ENCODE peak calls at places on chromosomes 6 and 20, in nine cellular contexts. One of them, this sample, is unnamed.

GRCh38 chr20:36344517-36345132 is 38.5 kb downstream of the DLGAP4 start:
- DNase-seq in HL-60: peak; percentile 7
- DNase-seq in NAMALWA: peak; percentile 24
- DNase-seq in stimulated activated CD8-positive, alpha-beta memory T cell treated with anti-CD3 and anti-CD28 coated beads, Interleukin-4, amount 100 ng/mL, for 1 hour: no peak
- DNase-seq in iPS-NIHi11: peak; percentile 93
- DNase-seq in dorsolateral prefrontal cortex: no peak
- DNase-seq in aorta: no peak
- DNase-seq in left cardiac atrium: peak; percentile 33
- DNase-seq in neuronal stem cell: peak; percentile 81
- DNase-seq in this sample: peak; percentile 50

GRCh38 chr6:42720739-42721138 is 1.7 kb downstream of the PRPH2 start:
- DNase-seq in HL-60: no peak
- DNase-seq in NAMALWA: no peak
- DNase-seq in stimulated activated CD8-positive, alpha-beta memory T cell treated with anti-CD3 and anti-CD28 coated beads, Interleukin-4, amount 100 ng/mL, for 1 hour: no peak
- DNase-seq in iPS-NIHi11: no peak
- DNase-seq in dorsolateral prefrontal cortex: no peak
- DNase-seq in aorta: no peak
- DNase-seq in left cardiac atrium: no peak
- DNase-seq in neuronal stem cell: no peak
- DNase-seq in this sample: no peak

GRCh38 chr6:20447581-20448132 is 46.0 kb downstream of the E2F3 start:
- DNase-seq in HL-60: no peak
- DNase-seq in NAMALWA: no peak
- DNase-seq in stimulated activated CD8-positive, alpha-beta memory T cell treated with anti-CD3 and anti-CD28 coated beads, Interleukin-4, amount 100 ng/mL, for 1 hour: no peak
- DNase-seq in iPS-NIHi11: no peak
- DNase-seq in dorsolateral prefrontal cortex: no peak
- DNase-seq in aorta: no peak
- DNase-seq in left cardiac atrium: no peak
- DNase-seq in neuronal stem cell: no peak
- DNase-seq in this sample: no peak

GRCh38 chr6:47000842-47001241 is 41.3 kb downstream of the ADGRF1 start:
- DNase-seq in HL-60: no peak
- DNase-seq in NAMALWA: no peak
- DNase-seq in stimulated activated CD8-positive, alpha-beta memory T cell treated with anti-CD3 and anti-CD28 coated beads, Interleukin-4, amount 100 ng/mL, for 1 hour: no peak
- DNase-seq in iPS-NIHi11: no peak
- DNase-seq in dorsolateral prefrontal cortex: no peak
- DNase-seq in aorta: no peak
- DNase-seq in left cardiac atrium: no peak
- DNase-seq in neuronal stem cell: no peak
- DNase-seq in this sample: no peak

GRCh38 chr20:39960522-39961420 is 728.3 kb downstream of the MAFB start:
- DNase-seq in HL-60: no peak
- DNase-seq in NAMALWA: no peak
- DNase-seq in stimulated activated CD8-positive, alpha-beta memory T cell treated with anti-CD3 and anti-CD28 coated beads, Interleukin-4, amount 100 ng/mL, for 1 hour: no peak
- DNase-seq in iPS-NIHi11: peak; percentile 14
- DNase-seq in dorsolateral prefrontal cortex: no peak
- DNase-seq in aorta: no peak
- DNase-seq in left cardiac atrium: no peak
- DNase-seq in neuronal stem cell: no peak
- DNase-seq in this sample: no peak

GRCh38 chr20:38452880-38453624 is 17.9 kb upstream of the SNHG17 start:
- DNase-seq in HL-60: no peak
- DNase-seq in NAMALWA: no peak
- DNase-seq in stimulated activated CD8-positive, alpha-beta memory T cell treated with anti-CD3 and anti-CD28 coated beads, Interleukin-4, amount 100 ng/mL, for 1 hour: no peak
- DNase-seq in iPS-NIHi11: no peak
- DNase-seq in dorsolateral prefrontal cortex: no peak
- DNase-seq in aorta: no peak
- DNase-seq in left cardiac atrium: peak; percentile 55
- DNase-seq in neuronal stem cell: no peak
- DNase-seq in this sample: no peak

GRCh38 chr6:40722553-40723258 is 135.5 kb upstream of the LRFN2 start:
- DNase-seq in HL-60: peak; percentile 24
- DNase-seq in NAMALWA: no peak
- DNase-seq in stimulated activated CD8-positive, alpha-beta memory T cell treated with anti-CD3 and anti-CD28 coated beads, Interleukin-4, amount 100 ng/mL, for 1 hour: no peak
- DNase-seq in iPS-NIHi11: no peak
- DNase-seq in dorsolateral prefrontal cortex: no peak
- DNase-seq in aorta: no peak
- DNase-seq in left cardiac atrium: no peak
- DNase-seq in neuronal stem cell: no peak
- DNase-seq in this sample: no peak

GRCh38 chr6:40877362-40877761 is 161.7 kb downstream of the UNC5CL start:
- DNase-seq in HL-60: no peak
- DNase-seq in NAMALWA: no peak
- DNase-seq in stimulated activated CD8-positive, alpha-beta memory T cell treated with anti-CD3 and anti-CD28 coated beads, Interleukin-4, amount 100 ng/mL, for 1 hour: no peak
- DNase-seq in iPS-NIHi11: no peak
- DNase-seq in dorsolateral prefrontal cortex: no peak
- DNase-seq in aorta: no peak
- DNase-seq in left cardiac atrium: no peak
- DNase-seq in neuronal stem cell: no peak
- DNase-seq in this sample: no peak

GRCh38 chr20:46923550-46923949 is 28.9 kb downstream of the EYA2 start:
- DNase-seq in HL-60: no peak
- DNase-seq in NAMALWA: no peak
- DNase-seq in stimulated activated CD8-positive, alpha-beta memory T cell treated with anti-CD3 and anti-CD28 coated beads, Interleukin-4, amount 100 ng/mL, for 1 hour: no peak
- DNase-seq in iPS-NIHi11: no peak
- DNase-seq in dorsolateral prefrontal cortex: no peak
- DNase-seq in aorta: no peak
- DNase-seq in left cardiac atrium: no peak
- DNase-seq in neuronal stem cell: no peak
- DNase-seq in this sample: no peak